ENCODE peak calls at places on chromosomes 16 and 17, in eight cellular contexts. I, K, C, O, D, H, P and V are unnamed samples.

GRCh38 chr17:4738136-4739121 is 1.2 kb upstream of the ZMYND15 start:
- DNase-seq in I (no peak), C (no peak), K (no peak), P (no peak), O (no peak), H (no peak), D (no peak), V (no peak)

GRCh38 chr17:49696233-49696761 is 11.5 kb downstream of the SLC35B1 start:
- DNase-seq in O (no peak), I (no peak), H (no peak), D (no peak), C (no peak), P (no peak), K (no peak), V (no peak)

GRCh38 chr16:64172191-64172590 is 949.7 kb downstream of the CDH11 start:
- DNase-seq in K (no peak), D (no peak), C (no peak), I (no peak), H (no peak), P (no peak), O (no peak), V (no peak)

GRCh38 chr17:44188757-44189403 is 2.1 kb downstream of the TMUB2 start:
- DNase-seq in H (no peak), P (no peak), D (no peak), C (no peak), O (no peak), I (no peak), K (no peak), V (no peak)

GRCh38 chr16:27779719-27780161 is 229.8 kb downstream of the KATNIP start:
- DNase-seq in C (no peak), I (peak; percentile 19), O (no peak), D (peak; percentile 33), H (peak; percentile 76), P (no peak), K (no peak), V (peak; percentile 71)

GRCh38 chr17:75774988-75775668 is 9.5 kb upstream of the UNK start:
- DNase-seq in H (no peak), O (peak; percentile 62), I (no peak), D (no peak), P (no peak), C (no peak), K (no peak), V (no peak)

GRCh38 chr16:9308300-9309209 is 217.1 kb downstream of the HAPSTR1 start:
- DNase-seq in K (no peak), I (no peak), O (no peak), D (no peak), P (no peak), H (no peak), C (no peak), V (no peak)

GRCh38 chr17:30920282-30920681 is 1.5 kb upstream of the ADAP2 start:
- DNase-seq in O (peak; percentile 31), C (no peak), I (peak; percentile 45), H (no peak), D (peak; percentile 44), P (no peak), K (no peak), V (peak; percentile 10)

GRCh38 chr16:3152022-3152272 is 17.1 kb downstream of the ZNF213 start:
- DNase-seq in K (no peak), O (no peak), C (no peak), P (no peak), H (no peak), I (no peak), D (no peak), V (no peak)

GRCh38 chr16:2511128-2511785 is 2.5 kb upstream of the ATP6V0C start:
- DNase-seq in O (peak; percentile 90), D (no peak), C (no peak), I (peak; percentile 66), P (no peak), H (no peak), K (no peak), V (peak; percentile 51)

GRCh38 chr17:71232801-71233559 is 887.8 kb upstream of the SOX9 start:
- DNase-seq in H (no peak), I (no peak), K (no peak), C (no peak), P (no peak), D (no peak), O (no peak), V (no peak)

GRCh38 chr17:78357177-78357586 is 2.7 kb downstream of the SOCS3 start:
- DNase-seq in H (no peak), D (peak; percentile 55), I (peak; percentile 61), O (peak; percentile 77), K (no peak), P (no peak), C (no peak), V (peak; percentile 23)

GRCh38 chr17:76797441-76797840 is 59.5 kb downstream of the MFSD11 start:
- DNase-seq in C (no peak), P (no peak), D (no peak), K (no peak), H (no peak), I (no peak), O (no peak), V (no peak)

GRCh38 chr16:4053663-4054479 is 62.4 kb downstream of the ADCY9 start:
- DNase-seq in P (peak; percentile 80), I (peak; percentile 66), K (peak; percentile 18), D (peak; percentile 29), H (no peak), O (peak; percentile 94), C (peak; percentile 94), V (no peak)

GRCh38 chr17:33948299-33948698 is 306.8 kb upstream of the CCL2 start:
- DNase-seq in D (no peak), K (no peak), O (no peak), I (no peak), P (no peak), C (no peak), H (no peak), V (no peak)

GRCh38 chr17:33947762-33948161 is 307.3 kb upstream of the CCL2 start:
- DNase-seq in K (no peak), I (no peak), C (no peak), H (no peak), D (no peak), O (no peak), P (no peak), V (no peak)

GRCh38 chr17:33944826-33945225 is 310.3 kb upstream of the CCL2 start:
- DNase-seq in O (no peak), K (no peak), I (no peak), P (no peak), D (no peak), C (no peak), H (no peak), V (no peak)

GRCh38 chr17:33944412-33944811 is 310.7 kb upstream of the CCL2 start:
- DNase-seq in C (no peak), P (no peak), O (no peak), H (no peak), D (no peak), I (no peak), K (no peak), V (no peak)

DNA sequence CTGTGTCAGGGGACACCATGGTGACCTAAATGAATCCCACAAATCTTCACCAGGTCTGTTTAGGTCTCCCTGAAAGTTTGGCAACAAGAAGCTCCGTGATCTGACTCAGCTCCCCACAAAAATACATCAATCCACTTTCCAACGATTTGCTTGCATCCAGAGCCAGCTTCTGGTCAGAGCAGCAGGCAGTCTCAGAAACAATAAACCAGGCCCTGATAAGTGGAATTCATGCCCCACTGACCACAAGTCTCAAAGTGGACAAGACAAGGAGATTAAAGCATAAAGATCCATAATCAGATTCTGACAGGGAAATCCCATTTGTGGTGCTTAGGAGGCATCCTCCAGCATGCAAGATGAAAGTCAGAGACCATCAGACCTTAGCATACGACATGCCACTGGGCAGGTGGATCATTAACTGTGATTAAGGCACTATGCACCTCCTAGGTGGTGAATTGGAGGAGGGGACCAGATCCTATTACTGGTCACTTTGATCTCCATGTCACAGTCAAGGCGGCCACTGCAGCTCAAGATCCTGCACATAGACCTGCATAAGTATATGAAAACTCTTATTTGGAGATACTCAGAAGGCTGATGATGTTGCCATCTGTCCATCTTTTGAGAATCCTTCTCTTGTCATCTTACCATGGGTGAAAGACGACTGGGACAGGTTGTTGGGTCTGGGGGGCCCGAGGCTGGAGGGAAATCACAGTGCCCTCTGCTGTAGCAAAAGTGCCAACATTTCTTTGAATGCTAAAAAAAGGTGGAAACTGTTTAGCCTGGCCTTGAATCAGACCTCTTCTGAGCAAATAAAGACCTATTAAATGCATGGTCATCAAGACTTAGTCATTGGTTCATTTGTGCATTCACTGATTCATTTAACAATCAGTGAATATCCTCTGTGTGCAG is 309.2 kb upstream of the CCL2 start:
- DNase-seq in P (no peak), H (no peak), C (no peak), D (no peak), I (no peak), K (no peak), O (no peak), V (no peak)
- TF ChIP-seq CTCF in P (no peak), H (peak; percentile 34), C (no peak), D (no peak), I (no peak), K (no peak), O (no peak), V (no peak)

DNA sequence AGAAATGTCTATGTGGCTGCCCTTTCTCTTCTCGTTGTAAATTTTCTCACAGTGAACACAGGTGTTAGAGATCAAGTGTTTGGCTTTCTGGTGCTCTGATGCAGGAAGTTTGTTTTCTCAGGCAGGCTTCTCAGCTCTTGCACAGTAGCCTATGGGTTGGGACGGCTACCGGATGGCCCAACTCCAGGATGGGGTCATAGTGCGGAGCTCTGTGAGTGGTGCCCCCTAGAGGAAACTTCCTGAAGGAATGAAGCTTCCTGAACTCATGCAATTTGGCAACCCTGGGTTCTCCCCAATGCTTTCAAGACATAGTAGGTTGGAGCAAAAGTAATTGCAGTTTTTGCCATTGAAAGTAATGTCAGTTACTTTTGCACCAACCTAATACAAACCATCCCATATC is 407.5 kb upstream of the HSBP1 start:
- DNase-seq in P (no peak), H (no peak), K (no peak), C (no peak), D (no peak), O (no peak), I (peak; percentile 23), V (no peak)
- TF ChIP-seq CTCF in P (no peak), H (no peak), K (peak; percentile 8), C (no peak), D (no peak), O (no peak), I (no peak), V (no peak)

GRCh38 chr17:19321481-19322128 is 40.9 kb downstream of the B9D1 start:
- DNase-seq in K (no peak), O (peak; percentile 45), H (no peak), C (no peak), P (no peak), I (no peak), D (no peak), V (no peak)
- TF ChIP-seq CTCF in K (no peak), O (no peak), H (peak; percentile 6), C (no peak), P (no peak), I (peak; percentile 18), D (no peak), V (peak; percentile 22)

DNA sequence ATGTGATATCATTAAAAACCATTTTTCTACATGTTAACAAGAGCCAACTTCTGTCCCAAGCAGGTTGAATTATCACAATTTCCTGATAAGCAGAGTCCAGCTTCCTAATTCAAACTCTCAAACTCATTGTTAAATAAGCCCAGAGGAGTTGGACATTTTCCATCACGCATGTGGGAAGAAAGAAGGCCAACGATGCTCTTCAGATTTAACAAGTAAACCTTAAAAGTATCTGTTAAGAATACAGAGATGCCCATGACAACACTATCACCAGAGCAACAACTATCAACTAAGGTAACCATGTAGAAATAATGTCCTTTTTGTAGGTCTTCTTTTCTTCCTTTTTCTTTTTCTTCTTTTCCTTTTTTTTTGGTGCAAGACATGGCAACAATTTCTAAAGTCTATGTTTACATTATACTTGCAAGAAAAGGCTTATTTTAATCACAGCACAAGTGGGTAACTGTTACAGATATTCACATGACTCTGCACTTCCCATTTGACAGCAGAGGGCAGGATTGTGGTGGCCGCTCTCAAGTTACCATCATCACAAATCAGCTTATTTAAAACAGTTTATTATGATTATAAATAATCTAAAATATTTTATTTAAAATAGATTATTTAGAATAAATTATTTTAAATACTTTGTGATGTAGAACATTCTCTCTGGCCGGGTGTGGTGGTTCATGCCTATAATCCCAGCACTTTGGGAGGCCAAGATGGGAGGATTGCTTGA is 35.7 kb upstream of the DHRS7B start:
- DNase-seq in H (no peak), I (no peak), P (no peak), O (no peak), K (no peak), C (no peak), D (no peak), V (no peak)
- TF ChIP-seq CTCF in H (no peak), I (no peak), P (no peak), O (no peak), K (peak; percentile 16), C (no peak), D (no peak), V (no peak)